ENCODE peak calls at places on chromosomes 4 and X, in eight cellular contexts. U is naive thymus-derived CD4-positive, alpha-beta T cell; P is MM.1S; Q is mesendoderm; A is K562; Y is transverse colon; B is adrenal gland; F is colonic mucosa. L is an unnamed sample.
A peak's percentile ranks its signal among the peaks of the same experiment; 100 is the strongest.

GRCh38 chr4:43339435-43339834 is 446.9 kb downstream of the GRXCR1 start:
- DNase-seq in U (no peak), P (no peak), Q (no peak), A (no peak), Y (no peak), B (no peak), F (no peak), L (no peak)

GRCh38 chr4:76449824-76450223 is 14.8 kb downstream of the SHROOM3 start:
- DNase-seq in U (no peak), P (no peak), Q (no peak), A (no peak), Y (no peak), B (no peak), F (no peak), L (no peak)

GRCh38 chr4:99945718-99946345 is 586 bp downstream of the DNAJB14 start:
- DNase-seq in U (no peak), P (peak; percentile 33), Q (peak; percentile 73), A (peak; percentile 47), Y (no peak), B (no peak), F (peak; percentile 42), L (peak; percentile 25)

GRCh38 chr4:57071340-57071739 is 38.8 kb downstream of the IGFBP7 start:
- DNase-seq in U (no peak), P (no peak), Q (no peak), A (no peak), Y (no peak), B (peak; percentile 22), F (no peak), L (no peak)

GRCh38 chr4:163201358-163201757 is 34.7 kb upstream of the NAF1 start:
- DNase-seq in U (no peak), P (no peak), Q (no peak), A (peak; percentile 40), Y (no peak), B (no peak), F (no peak), L (no peak)

GRCh38 chr4:142404191-142404611 is 441.9 kb downstream of the INPP4B start:
- DNase-seq in U (no peak), P (no peak), Q (no peak), A (no peak), Y (no peak), B (peak; percentile 41), F (no peak), L (no peak)

GRCh38 chr4:36274158-36274557 is 7.3 kb upstream of the DTHD1 start:
- DNase-seq in U (no peak), P (no peak), Q (peak; percentile 3), A (no peak), Y (no peak), B (no peak), F (no peak), L (no peak)

GRCh38 chrX:136209751-136210150 is 41.4 kb downstream of the MAP7D3 start:
- DNase-seq in U (no peak), P (no peak), Q (no peak), A (no peak), Y (no peak), B (no peak), F (no peak), L (no peak)

GRCh38 chrX:29746326-29746725 is 469.0 kb upstream of the MAGEB2 start:
- DNase-seq in U (no peak), P (no peak), Q (no peak), A (no peak), Y (no peak), B (no peak), F (no peak), L (no peak)

GRCh38 chr4:73224886-73225285 is 33.7 kb downstream of the ANKRD17 start:
- DNase-seq in U (no peak), P (no peak), Q (peak; percentile 54), A (no peak), Y (no peak), B (no peak), F (no peak), L (no peak)

GRCh38 chrX:14819766-14820165 is 53.1 kb downstream of the FANCB start:
- DNase-seq in U (no peak), P (no peak), Q (no peak), A (no peak), Y (no peak), B (no peak), F (no peak), L (no peak)

GRCh38 chr4:2811830-2812599 is 19.1 kb downstream of the SH3BP2 start:
- DNase-seq in U (peak; percentile 51), P (peak; percentile 76), Q (peak; percentile 76), A (no peak), Y (peak; percentile 85), B (peak; percentile 75), F (peak; percentile 57), L (peak; percentile 60)

GRCh38 chrX:68422478-68422877 is 10.8 kb downstream of the OPHN1 start:
- DNase-seq in U (no peak), P (no peak), Q (no peak), A (no peak), Y (no peak), B (no peak), F (no peak), L (no peak)

GRCh38 chr4:118173956-118174355 is 139.7 kb downstream of the NDST3 start:
- DNase-seq in U (peak; percentile 14), P (no peak), Q (no peak), A (no peak), Y (no peak), B (no peak), F (no peak), L (no peak)

GRCh38 chr4:10832989-10833635 is 148.5 kb upstream of the CLNK start:
- DNase-seq in U (no peak), P (no peak), Q (peak; percentile 10), A (no peak), Y (no peak), B (no peak), F (no peak), L (no peak)

GRCh38 chr4:158809611-158810486 is 41.0 kb downstream of the FNIP2 start:
- DNase-seq in U (peak; percentile 45), P (peak; percentile 67), Q (peak; percentile 54), A (peak; percentile 36), Y (peak; percentile 43), B (no peak), F (peak; percentile 75), L (no peak)

GRCh38 chr4:158807696-158808095 is 38.9 kb downstream of the FNIP2 start:
- DNase-seq in U (no peak), P (no peak), Q (peak; percentile 75), A (no peak), Y (no peak), B (no peak), F (no peak), L (no peak)

GRCh38 chr4:158802914-158803313 is 34.1 kb downstream of the FNIP2 start:
- DNase-seq in U (no peak), P (no peak), Q (no peak), A (no peak), Y (no peak), B (no peak), F (no peak), L (no peak)

GRCh38 chr4:158808399-158808798 is 39.6 kb downstream of the FNIP2 start:
- DNase-seq in U (no peak), P (no peak), Q (no peak), A (no peak), Y (no peak), B (no peak), F (no peak), L (no peak)

DNA sequence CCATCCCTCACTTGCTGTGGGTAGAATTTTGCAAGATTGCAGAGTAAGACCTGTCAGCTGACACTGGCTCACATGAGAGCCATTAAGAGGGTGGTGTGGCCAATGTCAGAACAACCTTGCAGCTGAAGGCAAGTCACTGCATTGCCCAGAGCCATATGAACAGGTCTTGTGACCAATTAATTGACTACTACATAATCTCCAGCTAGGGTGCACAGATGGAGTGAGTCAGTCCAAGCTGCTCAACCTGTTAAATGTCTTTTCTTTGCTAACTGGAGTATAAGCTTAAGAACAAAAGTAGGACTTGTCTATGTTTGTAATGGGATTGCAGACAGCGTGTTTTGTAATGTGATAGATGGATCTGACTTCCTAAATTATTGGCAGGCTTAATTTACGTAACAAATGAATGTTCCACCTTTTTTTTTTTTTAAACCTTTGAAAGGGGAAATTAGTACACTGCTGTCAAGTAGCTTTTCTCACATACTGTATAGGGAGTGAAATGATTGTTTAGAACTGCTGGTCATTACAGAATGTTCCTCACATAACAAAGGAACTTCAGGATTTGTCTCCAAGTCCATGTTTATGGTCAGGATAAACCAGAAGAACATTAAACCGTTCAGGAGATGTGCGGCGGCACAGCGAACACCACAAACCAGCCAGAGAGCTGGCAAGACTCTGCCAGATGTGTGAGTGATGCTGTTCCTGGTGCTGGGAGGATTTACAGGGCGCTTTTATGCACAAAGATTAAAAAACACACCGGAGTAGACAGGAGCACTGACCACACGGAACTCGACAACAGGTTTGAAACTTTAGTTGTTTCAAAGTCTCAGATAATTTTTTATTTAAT is 37.0 kb downstream of the FNIP2 start:
- DNase-seq in U (no peak), P (no peak), Q (no peak), A (no peak), Y (no peak), B (peak; percentile 33), F (no peak), L (peak; percentile 75)
- H3K4me1 ChIP-seq in U (peaks cover 4% of the 10 kb centered on the region), P (peaks cover 31% of the 10 kb centered on the region), Q (peaks cover 6% of the 10 kb centered on the region), A (peaks cover 12% of the 10 kb centered on the region), Y (peaks cover 54% of the 10 kb centered on the region), B (peaks cover 45% of the 10 kb centered on the region), F (peaks cover 7% of the 10 kb centered on the region), L (peaks cover 7% of the 10 kb centered on the region)

DNA sequence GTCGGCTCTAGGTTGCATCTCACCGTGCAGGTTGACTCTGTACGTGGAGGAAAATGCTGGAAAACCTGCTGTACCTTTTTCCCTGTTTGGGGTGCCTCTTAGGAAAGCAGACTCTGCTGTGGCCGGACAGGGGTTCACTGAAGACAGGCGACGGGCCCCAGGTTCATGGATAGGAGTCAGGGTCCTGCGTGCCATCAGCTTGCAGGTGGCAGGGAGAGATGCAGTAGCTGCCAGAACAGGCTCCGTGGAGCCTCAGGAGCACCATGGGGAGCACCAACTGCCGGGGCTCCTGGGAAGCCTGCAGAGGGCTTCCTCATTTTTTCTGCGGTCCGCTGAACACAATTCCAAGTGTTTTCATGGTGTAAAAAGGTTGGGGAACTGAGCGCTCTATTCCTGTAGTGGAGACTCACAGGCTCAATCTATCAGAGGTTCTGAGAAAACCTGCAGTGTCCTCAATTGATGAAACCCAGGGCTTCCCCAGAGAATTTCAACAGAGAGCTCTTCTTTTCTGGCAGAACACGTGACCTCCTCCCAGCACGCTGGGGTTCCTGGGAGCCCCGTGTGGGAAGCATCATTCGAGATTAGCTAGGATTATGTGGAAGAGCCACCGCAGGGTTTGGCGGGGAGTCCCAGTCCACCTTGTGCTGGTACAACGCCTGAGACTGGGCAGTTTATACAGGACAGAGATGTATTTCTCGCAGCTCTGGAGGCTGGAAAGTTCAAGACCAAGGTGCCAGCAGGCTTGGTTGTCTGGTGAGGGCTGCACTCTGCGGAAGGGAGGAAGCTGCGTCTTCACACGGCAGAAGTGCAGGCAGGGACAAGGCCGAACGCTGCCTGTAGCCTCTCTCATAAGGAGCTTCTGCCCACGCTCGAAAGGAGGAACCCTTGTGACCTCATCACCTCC is 1.6 kb downstream of the HTRA3 start:
- DNase-seq in U (no peak), P (no peak), Q (no peak), A (no peak), Y (no peak), B (no peak), F (no peak), L (no peak)
- H3K4me1 ChIP-seq in U (no peaks in the 10 kb centered on the region), P (no peaks in the 10 kb centered on the region), Q (peaks cover 4% of the 10 kb centered on the region), A (peaks cover 25% of the 10 kb centered on the region), Y (peaks cover 30% of the 10 kb centered on the region), B (peaks cover 17% of the 10 kb centered on the region), F (no peaks in the 10 kb centered on the region), L (peaks cover 29% of the 10 kb centered on the region)

GRCh38 chr4:87042986-87043820 is 108.4 kb downstream of the AFF1 start:
- DNase-seq in U (no peak), P (no peak), Q (peak; percentile 59), A (no peak), Y (no peak), B (no peak), F (no peak), L (no peak)
- H3K4me1 ChIP-seq in U (peaks cover 8% of the 10 kb centered on the region), P (peaks cover 4% of the 10 kb centered on the region), Q (peaks cover 32% of the 10 kb centered on the region), A (peaks cover 7% of the 10 kb centered on the region), Y (peaks cover 64% of the 10 kb centered on the region), B (peaks cover 69% of the 10 kb centered on the region), F (no peaks in the 10 kb centered on the region), L (peaks cover 42% of the 10 kb centered on the region)

GRCh38 chr4:83436680-83437079 is 18.9 kb downstream of the HELQ start:
- DNase-seq in U (no peak), P (no peak), Q (peak; percentile 7), A (no peak), Y (no peak), B (no peak), F (no peak), L (no peak)
- H3K4me1 ChIP-seq in U (no peaks in the 10 kb centered on the region), P (no peaks in the 10 kb centered on the region), Q (no peaks in the 10 kb centered on the region), A (no peaks in the 10 kb centered on the region), Y (no peaks in the 10 kb centered on the region), B (no peaks in the 10 kb centered on the region), F (no peaks in the 10 kb centered on the region), L (no peaks in the 10 kb centered on the region)